ENCODE peak calls at places on chromosomes 2 and 18, in four cellular contexts. F is stomach, E is lung, D is heart left ventricle. N is an unnamed sample.

GRCh38 chr2:160406591-160407392 is 86.8 kb downstream of the RBMS1 start:
- DNase-seq in F (peak; percentile 50), E (peak; percentile 56), D (peak; percentile 61), N (no peak)

GRCh38 chr2:107525420-107525819 is 301.3 kb upstream of the RGPD4 start:
- DNase-seq in F (no peak), E (no peak), D (no peak), N (no peak)

GRCh38 chr2:3738454-3738853 is 35.1 kb downstream of the DCDC2C start:
- DNase-seq in F (no peak), E (no peak), D (no peak), N (no peak)

GRCh38 chr2:232340171-232340935 is 38.2 kb upstream of the ALPP start:
- DNase-seq in E (no peak), D (no peak), F (no peak), N (peak; percentile 57)

GRCh38 chr2:221943078-221943810 is 355.6 kb downstream of the PAX3 start:
- DNase-seq in E (peak; percentile 81), D (peak; percentile 63), F (peak; percentile 64), N (peak; percentile 71)

GRCh38 chr2:10772201-10772867 is 40.3 kb downstream of the PDIA6 start:
- DNase-seq in F (peak; percentile 22), E (no peak), D (no peak), N (peak; percentile 43)

GRCh38 chr2:31729442-31730092 is 148.8 kb upstream of the SRD5A2 start:
- DNase-seq in E (no peak), F (no peak), D (no peak), N (no peak)

GRCh38 chr2:120435671-120436459 is 89.9 kb downstream of the INHBB start:
- DNase-seq in D (no peak), E (no peak), F (no peak), N (no peak)

GRCh38 chr2:209525834-209526281 is 102.0 kb downstream of the MAP2 start:
- DNase-seq in E (no peak), F (no peak), D (no peak), N (no peak)

GRCh38 chr18:26655614-26656400 is 107.5 kb upstream of the KCTD1 start:
- DNase-seq in E (peak; percentile 61), F (peak; percentile 70), D (peak; percentile 68), N (peak; percentile 87)

GRCh38 chr2:135904590-135904989 is 28.3 kb upstream of the MCM6 start:
- DNase-seq in D (no peak), E (no peak), F (no peak), N (no peak)

GRCh38 chr18:78494204-78494603 is 485.4 kb upstream of the SALL3 start:
- DNase-seq in D (peak; percentile 36), E (no peak), F (no peak), N (no peak)

GRCh38 chr2:7812231-7812995 is 869.4 kb upstream of the ID2 start:
- DNase-seq in F (no peak), D (no peak), E (no peak), N (no peak)

GRCh38 chr2:210584834-210585233 is 28.4 kb downstream of the CPS1 start:
- DNase-seq in F (no peak), D (no peak), E (no peak), N (no peak)

GRCh38 chr2:20487392-20488135 is 40.7 kb downstream of the RHOB start:
- DNase-seq in F (peak; percentile 14), D (no peak), E (no peak), N (no peak)

GRCh38 chr18:2699001-2699400 is 43.5 kb downstream of the SMCHD1 start:
- DNase-seq in F (no peak), D (no peak), E (no peak), N (no peak)

GRCh38 chr2:240130393-240131195 is 5.5 kb downstream of the COPS9 start:
- DNase-seq in D (no peak), F (no peak), E (no peak), N (peak; percentile 55)

DNA sequence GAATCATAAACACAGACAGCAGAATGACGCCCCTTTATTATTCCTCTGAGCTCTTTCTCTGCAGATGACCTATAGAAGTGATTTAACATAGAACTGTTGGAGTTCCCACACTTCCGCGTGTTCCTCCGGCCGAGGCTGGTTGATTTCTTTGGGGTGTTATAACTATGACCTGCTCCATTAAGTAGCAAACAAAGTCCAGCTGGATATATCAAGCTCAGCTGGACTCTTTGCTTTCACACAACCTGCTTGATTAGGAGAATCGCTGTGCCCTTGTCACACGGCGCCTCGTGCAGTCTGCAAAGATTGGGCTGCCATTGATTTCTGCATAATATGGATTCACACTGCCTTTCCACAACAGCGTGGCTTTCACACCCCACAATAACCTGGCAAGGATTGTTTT is 485.8 kb downstream of the TXNL1 start:
- DNase-seq in E (no peak), D (no peak), F (no peak), N (no peak)
- H3K36me3 ChIP-seq in E (no peaks in the 10 kb centered on the region), D (no peaks in the 10 kb centered on the region), F (no peaks in the 10 kb centered on the region), N (no peaks in the 10 kb centered on the region)

GRCh38 chr2:133364636-133365035 is 203.6 kb downstream of the NCKAP5 start:
- DNase-seq in E (no peak), D (no peak), F (no peak), N (no peak)

GRCh38 chr2:133360190-133360589 is 208.1 kb downstream of the NCKAP5 start:
- DNase-seq in E (no peak), D (no peak), F (no peak), N (no peak)

GRCh38 chr2:133360882-133361281 is 207.4 kb downstream of the NCKAP5 start:
- DNase-seq in D (no peak), E (no peak), F (no peak), N (no peak)

GRCh38 chr2:133363884-133364283 is 204.4 kb downstream of the NCKAP5 start:
- DNase-seq in F (no peak), D (no peak), E (no peak), N (no peak)

DNA sequence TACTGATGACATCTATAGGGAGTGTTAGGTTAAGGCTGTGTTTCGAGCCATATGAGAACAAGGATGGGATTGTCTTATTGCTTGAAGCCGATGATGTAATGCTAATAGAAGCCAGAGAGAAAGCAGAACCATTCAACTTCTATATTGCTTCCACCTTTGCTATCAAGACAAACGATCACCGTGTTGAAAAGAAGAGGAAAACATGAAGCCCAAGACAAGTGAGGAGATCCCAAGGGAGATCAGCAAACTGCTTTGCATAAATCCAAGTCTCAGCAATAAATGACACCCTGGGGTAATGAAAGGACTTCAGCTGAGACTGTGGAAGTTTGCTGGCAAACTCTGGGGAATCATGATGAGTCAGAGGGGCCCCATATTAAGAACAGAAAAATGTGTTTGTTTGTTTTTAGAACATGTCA is 206.2 kb downstream of the NCKAP5 start:
- DNase-seq in D (no peak), E (no peak), F (no peak), N (no peak)
- H3K4me3 ChIP-seq in D (no peak overlapping the region), E (no peak overlapping the region), F (no peak overlapping the region), N (no peak overlapping the region)

GRCh38 chr18:8381801-8382459 is 227.3 kb upstream of the RAB12 start:
- DNase-seq in D (no peak), E (no peak), F (no peak), N (no peak)
- H3K36me3 ChIP-seq in D (peaks cover 65% of the 10 kb centered on the region), E (peaks cover 20% of the 10 kb centered on the region), F (peaks cover 66% of the 10 kb centered on the region), N (peaks cover 18% of the 10 kb centered on the region)

GRCh38 chr2:27766287-27766661 is 5.2 kb upstream of the MRPL33 start:
- DNase-seq in D (no peak), F (no peak), E (no peak), N (no peak)

GRCh38 chr2:27762951-27763906 is 8.3 kb upstream of the MRPL33 start:
- DNase-seq in D (no peak), E (no peak), F (no peak), N (no peak)

GRCh38 chr2:27763907-27764267 is 7.6 kb upstream of the MRPL33 start:
- DNase-seq in E (no peak), D (no peak), F (no peak), N (no peak)

GRCh38 chr2:27771202-27771547 is 344 bp upstream of the MRPL33 start:
- DNase-seq in F (no peak), D (no peak), E (no peak), N (no peak)

GRCh38 chr2:27765621-27766286 is 5.8 kb upstream of the MRPL33 start:
- DNase-seq in E (peak; percentile 68), F (peak; percentile 81), D (peak; percentile 70), N (peak; percentile 93)
- H3K4me3 ChIP-seq in E (no peak overlapping the region), F (peak overlapping the region; percentile 32), D (peak overlapping the region; percentile 16), N (peak overlapping the region; percentile 61)

GRCh38 chr2:85549095-85549494 is 10.1 kb downstream of the MAT2A start:
- DNase-seq in F (no peak), D (no peak), E (no peak), N (no peak)

GRCh38 chr2:85549826-85550225 is 10.9 kb downstream of the MAT2A start:
- DNase-seq in D (no peak), F (no peak), E (no peak), N (no peak)

GRCh38 chr2:85547859-85548607 is 9.1 kb downstream of the MAT2A start:
- DNase-seq in D (no peak), E (no peak), F (no peak), N (no peak)

GRCh38 chr2:85547089-85547858 is 8.3 kb downstream of the MAT2A start:
- DNase-seq in F (no peak), D (no peak), E (no peak), N (no peak)

DNA sequence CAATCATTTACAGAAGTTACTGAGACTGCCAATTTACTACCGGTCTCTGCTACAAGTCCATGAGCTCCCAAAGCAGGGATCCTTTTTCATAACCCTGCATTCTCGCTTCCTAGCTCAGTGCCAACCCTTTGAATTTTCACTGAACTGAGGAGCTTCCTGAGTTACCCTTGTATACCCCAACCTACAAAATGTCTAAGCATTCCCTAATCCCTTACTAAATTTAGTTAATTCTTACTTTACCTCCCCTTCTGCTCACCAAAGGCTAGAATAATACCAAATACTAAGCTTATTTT is 9.6 kb downstream of the MAT2A start:
- DNase-seq in E (no peak), F (no peak), D (no peak), N (no peak)
- H3K36me3 ChIP-seq in E (peaks cover 30% of the 10 kb centered on the region), F (peaks cover 95% of the 10 kb centered on the region), D (peaks cover 73% of the 10 kb centered on the region), N (peaks cover 27% of the 10 kb centered on the region)

GRCh38 chr2:25063876-25064660 is 22.2 kb downstream of the EFR3B start:
- DNase-seq in F (no peak), E (no peak), D (no peak), N (no peak)
- H3K4me3 ChIP-seq in F (no peak overlapping the region), E (no peak overlapping the region), D (no peak overlapping the region), N (no peak overlapping the region)

GRCh38 chr2:44397447-44397846 is 35.7 kb downstream of the CAMKMT start:
- DNase-seq in F (no peak), D (no peak), E (no peak), N (no peak)
- H3K36me3 ChIP-seq in F (no peaks in the 10 kb centered on the region), D (no peaks in the 10 kb centered on the region), E (no peaks in the 10 kb centered on the region), N (no peaks in the 10 kb centered on the region)

GRCh38 chr2:223040527-223040926 is 11.5 kb upstream of the KCNE4 start:
- DNase-seq in E (no peak), F (no peak), D (no peak), N (no peak)
- H3K4me3 ChIP-seq in E (no peak overlapping the region), F (no peak overlapping the region), D (no peak overlapping the region), N (no peak overlapping the region)

DNA sequence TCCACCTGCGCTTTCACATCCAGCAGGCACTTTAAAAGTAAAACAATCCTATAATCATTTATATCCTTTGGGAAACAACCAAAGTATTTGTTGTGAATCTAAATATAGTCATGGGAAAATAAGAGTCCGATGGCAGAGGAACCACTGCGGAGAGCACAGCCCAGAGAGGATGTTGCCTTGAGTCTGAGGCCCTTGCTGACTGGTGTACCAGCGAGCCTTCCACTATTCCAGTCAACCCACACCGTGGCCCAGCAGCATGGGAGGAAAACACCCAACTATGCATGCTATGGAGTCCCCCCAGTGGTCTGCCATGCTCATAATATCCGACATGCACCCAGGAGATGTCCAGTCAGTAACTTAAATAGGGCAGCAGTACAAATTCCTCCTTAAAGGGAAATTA is 21.6 kb downstream of the KANSL3 start:
- DNase-seq in D (no peak), E (no peak), F (no peak), N (no peak)
- H3K36me3 ChIP-seq in D (peaks cover 62% of the 10 kb centered on the region), E (peaks cover 30% of the 10 kb centered on the region), F (peaks cover 73% of the 10 kb centered on the region), N (peaks cover 32% of the 10 kb centered on the region)

GRCh38 chr2:29015701-29016470 is 34.8 kb downstream of the TOGARAM2 start:
- DNase-seq in D (peak; percentile 86), E (no peak), F (no peak), N (no peak)
- H3K4me3 ChIP-seq in D (no peak overlapping the region), E (no peak overlapping the region), F (no peak overlapping the region), N (no peak overlapping the region)